ENCODE peak calls at places on chromosomes 12 and 14, in four cellular contexts. W is HAP-1, B is astrocyte of the hippocampus, K is CMK. L is an unnamed sample.

GRCh38 chr12:67633708-67634107 is 14.8 kb upstream of the DYRK2 start:
- DNase-seq in K (no peak), W (no peak), B (no peak), L (no peak)

GRCh38 chr12:52454411-52455201 is 2.7 kb upstream of the KRT6B start:
- DNase-seq in B (peak; percentile 48), W (peak; percentile 62), K (no peak), L (no peak)

GRCh38 chr12:51318846-51319570 is 5.0 kb downstream of the BIN2 start:
- DNase-seq in W (no peak), B (no peak), K (no peak), L (no peak)

GRCh38 chr12:112258926-112259325 is 123.3 kb downstream of the HECTD4 start:
- DNase-seq in W (no peak), B (no peak), K (no peak), L (no peak)

GRCh38 chr12:124686885-124687694 is 119.7 kb upstream of the NCOR2 start:
- DNase-seq in K (peak; percentile 72), B (no peak), W (no peak), L (no peak)

GRCh38 chr12:120142231-120142877 is 25.8 kb upstream of the RAB35 start:
- DNase-seq in W (no peak), B (peak; percentile 34), K (no peak), L (no peak)

GRCh38 chr12:55818140-55818728 is 393 bp downstream of the ORMDL2 start:
- DNase-seq in K (no peak), W (no peak), B (no peak), L (no peak)

GRCh38 chr12:49564241-49565118 is 3.5 kb downstream of the MCRS1 start:
- DNase-seq in K (no peak), W (no peak), B (no peak), L (no peak)

GRCh38 chr12:79691299-79692248 is 810 bp upstream of the PAWR start:
- DNase-seq in B (peak; percentile 44), W (no peak), K (no peak), L (no peak)

GRCh38 chr14:102593841-102594170 is 1.4 kb downstream of the RCOR1 start:
- DNase-seq in W (no peak), B (no peak), K (no peak), L (no peak)

GRCh38 chr14:89214221-89214965 is 202.6 kb downstream of the FOXN3 start:
- DNase-seq in W (no peak), K (no peak), B (peak; percentile 83), L (peak; percentile 11)

GRCh38 chr14:21476526-21476924 is 234 bp downstream of the RAB2B start:
- DNase-seq in B (peak; percentile 89), K (peak; percentile 24), W (no peak), L (no peak)

GRCh38 chr12:96257550-96258392 is 63.6 kb downstream of the ELK3 start:
- DNase-seq in K (no peak), B (no peak), W (no peak), L (no peak)

GRCh38 chr12:99985129-99985570 is 414 bp upstream of the ANKS1B start:
- DNase-seq in K (no peak), W (no peak), B (no peak), L (no peak)

GRCh38 chr12:124162151-124163110 is 132.5 kb upstream of the RFLNA start:
- DNase-seq in K (no peak), W (no peak), B (no peak), L (no peak)

GRCh38 chr14:74942608-74943007 is 12.8 kb downstream of the PGF start:
- DNase-seq in W (no peak), K (no peak), B (no peak), L (no peak)

GRCh38 chr12:52280319-52280795 is 5.9 kb downstream of the KRT86 start:
- DNase-seq in K (no peak), W (peak; percentile 35), B (peak; percentile 94), L (no peak)

GRCh38 chr14:104359969-104360442 is 219.6 kb upstream of the C14orf180 start:
- DNase-seq in B (no peak), K (no peak), W (peak; percentile 3), L (no peak)

GRCh38 chr14:75826599-75826998 is 155.2 kb downstream of the TGFB3 start:
- DNase-seq in K (no peak), B (no peak), W (no peak), L (no peak)

GRCh38 chr14:99725774-99726537 is 41.9 kb downstream of the CYP46A1 start:
- DNase-seq in K (no peak), W (peak; percentile 8), B (no peak), L (no peak)

GRCh38 chr12:120236124-120236398 is 29.5 kb downstream of the PXN start:
- DNase-seq in W (no peak), K (no peak), B (no peak), L (no peak)